ENCODE peak calls at places on chromosomes 16 and 17, in seven cellular contexts. One of them, this sample, is unnamed.

GRCh38 chr17:49488612-49489011 is 6.5 kb upstream of the NGFR start:
- DNase-seq in CD4-positive, alpha-beta T cell: no peak
- DNase-seq in thyroid gland: no peak
- DNase-seq in endothelial cell of umbilical vein: no peak
- DNase-seq in cardiac muscle cell: peak; percentile 91
- DNase-seq in upper lobe of right lung: no peak
- DNase-seq in right lobe of liver: no peak
- DNase-seq in this sample: no peak

GRCh38 chr17:56149266-56150036 is 3.8 kb upstream of the ANKFN1 start:
- DNase-seq in upper lobe of right lung: no peak
- DNase-seq in right lobe of liver: no peak
- DNase-seq in cardiac muscle cell: no peak
- DNase-seq in CD4-positive, alpha-beta T cell: no peak
- DNase-seq in endothelial cell of umbilical vein: no peak
- DNase-seq in thyroid gland: no peak
- DNase-seq in this sample: no peak

GRCh38 chr17:68089881-68090280 is 54.3 kb downstream of the KPNA2 start:
- DNase-seq in endothelial cell of umbilical vein: peak; percentile 73
- DNase-seq in upper lobe of right lung: peak; percentile 72
- DNase-seq in cardiac muscle cell: no peak
- DNase-seq in right lobe of liver: no peak
- DNase-seq in thyroid gland: peak; percentile 90
- DNase-seq in CD4-positive, alpha-beta T cell: no peak
- DNase-seq in this sample: peak; percentile 68

GRCh38 chr17:57662644-57663308 is 82.3 kb downstream of the CCDC182 start:
- DNase-seq in thyroid gland: peak; percentile 92
- DNase-seq in CD4-positive, alpha-beta T cell: peak; percentile 17
- DNase-seq in upper lobe of right lung: peak; percentile 95
- DNase-seq in right lobe of liver: peak; percentile 72
- DNase-seq in endothelial cell of umbilical vein: peak; percentile 98
- DNase-seq in cardiac muscle cell: peak; percentile 90
- DNase-seq in this sample: peak; percentile 87

GRCh38 chr17:15470536-15470935 is 3.1 kb upstream of the CDRT4 start:
- DNase-seq in endothelial cell of umbilical vein: no peak
- DNase-seq in right lobe of liver: no peak
- DNase-seq in cardiac muscle cell: no peak
- DNase-seq in thyroid gland: no peak
- DNase-seq in CD4-positive, alpha-beta T cell: no peak
- DNase-seq in upper lobe of right lung: no peak
- DNase-seq in this sample: no peak

GRCh38 chr17:76382803-76383644 is 1.4 kb upstream of the SPHK1 start:
- DNase-seq in right lobe of liver: no peak
- DNase-seq in upper lobe of right lung: peak; percentile 82
- DNase-seq in cardiac muscle cell: peak; percentile 63
- DNase-seq in CD4-positive, alpha-beta T cell: peak; percentile 22
- DNase-seq in thyroid gland: peak; percentile 52
- DNase-seq in endothelial cell of umbilical vein: peak; percentile 74
- DNase-seq in this sample: peak; percentile 32

GRCh38 chr17:21283482-21284318 is 811 bp upstream of the MAP2K3 start:
- DNase-seq in cardiac muscle cell: no peak
- DNase-seq in upper lobe of right lung: no peak
- DNase-seq in thyroid gland: no peak
- DNase-seq in right lobe of liver: peak; percentile 67
- DNase-seq in CD4-positive, alpha-beta T cell: no peak
- DNase-seq in endothelial cell of umbilical vein: no peak
- DNase-seq in this sample: no peak

GRCh38 chr16:25126820-25127232 is 15.3 kb downstream of the LCMT1 start:
- DNase-seq in endothelial cell of umbilical vein: peak; percentile 58
- DNase-seq in thyroid gland: no peak
- DNase-seq in CD4-positive, alpha-beta T cell: no peak
- DNase-seq in right lobe of liver: no peak
- DNase-seq in upper lobe of right lung: no peak
- DNase-seq in cardiac muscle cell: peak; percentile 51
- DNase-seq in this sample: peak; percentile 66

GRCh38 chr16:50509521-50510341 is 38.5 kb upstream of the NKD1 start:
- DNase-seq in cardiac muscle cell: peak; percentile 8
- DNase-seq in thyroid gland: no peak
- DNase-seq in upper lobe of right lung: no peak
- DNase-seq in right lobe of liver: peak; percentile 42
- DNase-seq in CD4-positive, alpha-beta T cell: no peak
- DNase-seq in endothelial cell of umbilical vein: peak; percentile 42
- DNase-seq in this sample: peak; percentile 50
- TF ChIP-seq CTCF in cardiac muscle cell: peak; percentile 77
- TF ChIP-seq CTCF in thyroid gland: no peak
- TF ChIP-seq CTCF in upper lobe of right lung: peak; percentile 64
- TF ChIP-seq CTCF in right lobe of liver: peak; percentile 46
- TF ChIP-seq CTCF in CD4-positive, alpha-beta T cell: peak; percentile 71
- TF ChIP-seq CTCF in endothelial cell of umbilical vein: peak; percentile 69
- TF ChIP-seq CTCF in this sample: no peak

GRCh38 chr16:68468849-68469248 is 20.5 kb upstream of the SMPD3 start:
- DNase-seq in upper lobe of right lung: no peak
- DNase-seq in CD4-positive, alpha-beta T cell: no peak
- DNase-seq in endothelial cell of umbilical vein: no peak
- DNase-seq in cardiac muscle cell: no peak
- DNase-seq in right lobe of liver: no peak
- DNase-seq in thyroid gland: no peak
- DNase-seq in this sample: no peak
- H3K27ac ChIP-seq in upper lobe of right lung: peak overlapping the region; percentile 58
- H3K27ac ChIP-seq in CD4-positive, alpha-beta T cell: no peak overlapping the region
- H3K27ac ChIP-seq in endothelial cell of umbilical vein: no peak overlapping the region
- H3K27ac ChIP-seq in cardiac muscle cell: no peak overlapping the region
- H3K27ac ChIP-seq in right lobe of liver: peak overlapping the region; percentile 74
- H3K27ac ChIP-seq in thyroid gland: no peak overlapping the region
- H3K27ac ChIP-seq in this sample: peak overlapping the region; percentile 71

GRCh38 chr16:3021449-3022207 is 1.5 kb downstream of the TNFRSF12A start:
- DNase-seq in right lobe of liver: peak; percentile 80
- DNase-seq in CD4-positive, alpha-beta T cell: peak; percentile 74
- DNase-seq in endothelial cell of umbilical vein: peak; percentile 65
- DNase-seq in upper lobe of right lung: peak; percentile 93
- DNase-seq in thyroid gland: peak; percentile 88
- DNase-seq in cardiac muscle cell: peak; percentile 92
- DNase-seq in this sample: peak; percentile 93
- TF ChIP-seq CTCF in right lobe of liver: peak; percentile 32
- TF ChIP-seq CTCF in CD4-positive, alpha-beta T cell: peak; percentile 28
- TF ChIP-seq CTCF in endothelial cell of umbilical vein: peak; percentile 30
- TF ChIP-seq CTCF in upper lobe of right lung: peak; percentile 32
- TF ChIP-seq CTCF in thyroid gland: peak; percentile 23
- TF ChIP-seq CTCF in cardiac muscle cell: peak; percentile 38
- TF ChIP-seq CTCF in this sample: peak; percentile 34

GRCh38 chr16:58487566-58488351 is 12.2 kb upstream of the NDRG4 start:
- DNase-seq in upper lobe of right lung: peak; percentile 91
- DNase-seq in thyroid gland: peak; percentile 84
- DNase-seq in cardiac muscle cell: peak; percentile 96
- DNase-seq in endothelial cell of umbilical vein: peak; percentile 75
- DNase-seq in right lobe of liver: peak; percentile 83
- DNase-seq in CD4-positive, alpha-beta T cell: peak; percentile 53
- DNase-seq in this sample: peak; percentile 85

GRCh38 chr16:58481226-58481869 is 18.6 kb upstream of the NDRG4 start:
- DNase-seq in cardiac muscle cell: no peak
- DNase-seq in CD4-positive, alpha-beta T cell: no peak
- DNase-seq in thyroid gland: no peak
- DNase-seq in right lobe of liver: no peak
- DNase-seq in upper lobe of right lung: no peak
- DNase-seq in endothelial cell of umbilical vein: no peak
- DNase-seq in this sample: no peak

GRCh38 chr16:58488531-58488930 is 11.4 kb upstream of the NDRG4 start:
- DNase-seq in cardiac muscle cell: no peak
- DNase-seq in thyroid gland: no peak
- DNase-seq in endothelial cell of umbilical vein: no peak
- DNase-seq in right lobe of liver: no peak
- DNase-seq in upper lobe of right lung: peak; percentile 53
- DNase-seq in CD4-positive, alpha-beta T cell: no peak
- DNase-seq in this sample: no peak

GRCh38 chr16:58481931-58482330 is 18.0 kb upstream of the NDRG4 start:
- DNase-seq in upper lobe of right lung: no peak
- DNase-seq in thyroid gland: no peak
- DNase-seq in endothelial cell of umbilical vein: no peak
- DNase-seq in cardiac muscle cell: no peak
- DNase-seq in right lobe of liver: no peak
- DNase-seq in CD4-positive, alpha-beta T cell: no peak
- DNase-seq in this sample: no peak

DNA sequence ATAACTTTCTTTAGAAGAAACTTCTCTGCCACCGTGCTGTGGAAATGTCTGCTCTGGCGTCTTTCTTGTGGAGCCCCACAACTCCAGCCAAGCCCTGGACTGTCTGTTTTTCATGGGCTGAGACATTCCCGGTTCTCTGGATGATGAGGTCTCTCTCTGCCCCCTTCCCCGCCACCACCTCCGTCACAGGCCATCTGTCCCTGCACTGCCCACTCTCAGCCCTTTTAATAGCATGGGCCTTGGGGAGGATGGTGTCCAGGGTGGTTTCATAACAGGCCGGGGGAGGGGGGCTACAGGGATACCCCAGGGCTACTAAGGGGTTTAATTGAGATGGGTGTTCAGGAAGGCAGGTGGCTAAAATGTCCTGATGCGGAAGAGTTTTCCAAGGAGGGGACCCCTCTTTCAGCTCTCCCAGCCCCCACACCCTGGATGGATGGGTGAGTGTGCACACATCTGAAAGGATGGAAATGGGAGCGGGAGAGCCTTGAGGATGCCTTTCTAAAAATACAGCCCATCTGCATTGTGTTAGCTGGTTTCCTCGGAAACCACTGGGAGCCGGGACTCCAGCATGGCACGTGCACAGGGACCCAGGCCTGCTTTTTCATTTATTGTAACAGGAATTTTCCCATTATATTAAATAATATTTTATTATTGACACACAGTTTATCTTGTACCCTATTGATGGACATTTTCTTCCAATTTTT is 14.6 kb upstream of the NDRG4 start:
- DNase-seq in upper lobe of right lung: no peak
- DNase-seq in cardiac muscle cell: peak; percentile 82
- DNase-seq in right lobe of liver: no peak
- DNase-seq in thyroid gland: no peak
- DNase-seq in CD4-positive, alpha-beta T cell: no peak
- DNase-seq in endothelial cell of umbilical vein: no peak
- DNase-seq in this sample: no peak
- H3K27ac ChIP-seq in upper lobe of right lung: no peak overlapping the region
- H3K27ac ChIP-seq in cardiac muscle cell: peak overlapping the region; percentile 82
- H3K27ac ChIP-seq in right lobe of liver: no peak overlapping the region
- H3K27ac ChIP-seq in thyroid gland: no peak overlapping the region
- H3K27ac ChIP-seq in CD4-positive, alpha-beta T cell: no peak overlapping the region
- H3K27ac ChIP-seq in endothelial cell of umbilical vein: no peak overlapping the region
- H3K27ac ChIP-seq in this sample: no peak overlapping the region

DNA sequence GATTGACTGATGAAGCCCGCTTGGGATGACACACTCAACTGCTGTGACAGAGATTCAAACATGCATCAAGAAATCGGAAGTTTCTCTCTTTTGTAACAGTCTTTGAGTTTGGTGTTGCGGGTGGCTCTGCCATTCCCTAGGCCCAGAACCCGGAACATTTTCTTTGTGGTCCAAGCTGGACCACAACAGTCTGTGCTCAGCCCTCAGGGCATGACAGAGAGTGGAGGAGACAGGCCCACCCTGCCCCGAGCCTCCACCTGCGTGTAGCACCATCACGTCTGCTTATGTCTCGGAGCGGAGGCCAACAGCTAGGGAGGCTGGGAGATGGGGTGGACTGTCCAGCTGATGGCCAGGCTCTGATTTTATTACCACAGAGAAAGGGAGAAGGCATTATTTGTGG is 64.5 kb downstream of the SHISA6 start:
- DNase-seq in endothelial cell of umbilical vein: no peak
- DNase-seq in upper lobe of right lung: no peak
- DNase-seq in right lobe of liver: no peak
- DNase-seq in thyroid gland: no peak
- DNase-seq in CD4-positive, alpha-beta T cell: no peak
- DNase-seq in cardiac muscle cell: no peak
- DNase-seq in this sample: no peak
- TF ChIP-seq CTCF in endothelial cell of umbilical vein: no peak
- TF ChIP-seq CTCF in upper lobe of right lung: no peak
- TF ChIP-seq CTCF in right lobe of liver: no peak
- TF ChIP-seq CTCF in thyroid gland: no peak
- TF ChIP-seq CTCF in CD4-positive, alpha-beta T cell: no peak
- TF ChIP-seq CTCF in cardiac muscle cell: no peak
- TF ChIP-seq CTCF in this sample: no peak

DNA sequence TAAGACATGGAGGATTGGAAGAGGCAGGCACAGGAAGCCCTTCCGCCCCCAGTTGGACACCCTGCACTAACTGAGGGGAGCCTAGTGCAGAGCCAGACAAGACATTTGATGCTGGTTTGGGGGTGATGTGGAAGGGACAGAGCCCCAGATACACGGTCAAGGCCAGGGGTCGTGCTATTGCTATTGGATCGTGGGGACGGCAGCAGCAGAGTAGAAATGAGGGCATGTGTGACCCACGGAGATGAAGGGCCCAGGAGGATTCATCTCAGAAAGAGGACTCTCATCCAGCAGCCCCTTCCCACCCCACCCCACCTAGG is 2.0 kb upstream of the VAMP2 start:
- DNase-seq in thyroid gland: no peak
- DNase-seq in upper lobe of right lung: peak; percentile 51
- DNase-seq in cardiac muscle cell: no peak
- DNase-seq in endothelial cell of umbilical vein: no peak
- DNase-seq in right lobe of liver: no peak
- DNase-seq in CD4-positive, alpha-beta T cell: no peak
- DNase-seq in this sample: no peak
- H3K27ac ChIP-seq in thyroid gland: peak overlapping the region; percentile 98
- H3K27ac ChIP-seq in upper lobe of right lung: peak overlapping the region; percentile 98
- H3K27ac ChIP-seq in cardiac muscle cell: peak overlapping the region; percentile 96
- H3K27ac ChIP-seq in endothelial cell of umbilical vein: no peak overlapping the region
- H3K27ac ChIP-seq in right lobe of liver: peak overlapping the region; percentile 99
- H3K27ac ChIP-seq in CD4-positive, alpha-beta T cell: peak overlapping the region; percentile 94
- H3K27ac ChIP-seq in this sample: peak overlapping the region; percentile 100

DNA sequence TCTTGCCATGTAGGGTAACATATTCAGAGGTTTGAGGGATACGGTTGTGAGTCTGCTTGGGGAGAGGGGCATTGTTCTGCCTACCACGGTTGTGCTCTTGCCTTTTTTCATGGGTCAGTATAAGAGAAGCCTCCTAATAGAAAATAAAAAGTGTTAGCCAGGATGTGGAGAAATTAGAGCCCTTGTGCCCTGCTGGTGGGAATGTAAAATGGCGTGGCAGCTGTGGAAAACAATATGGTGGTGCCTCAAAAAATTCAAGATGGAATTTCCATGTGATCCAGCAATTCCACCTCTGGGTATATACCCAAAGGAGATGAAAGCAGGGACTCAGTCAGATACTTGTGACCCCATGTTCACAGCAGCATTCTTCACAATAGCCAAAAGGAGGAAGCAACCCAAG is 14.2 kb upstream of the LRRC75A start:
- DNase-seq in cardiac muscle cell: no peak
- DNase-seq in CD4-positive, alpha-beta T cell: no peak
- DNase-seq in thyroid gland: no peak
- DNase-seq in endothelial cell of umbilical vein: no peak
- DNase-seq in upper lobe of right lung: no peak
- DNase-seq in right lobe of liver: no peak
- DNase-seq in this sample: no peak
- TF ChIP-seq CTCF in cardiac muscle cell: peak; percentile 21
- TF ChIP-seq CTCF in CD4-positive, alpha-beta T cell: no peak
- TF ChIP-seq CTCF in thyroid gland: no peak
- TF ChIP-seq CTCF in endothelial cell of umbilical vein: no peak
- TF ChIP-seq CTCF in upper lobe of right lung: no peak
- TF ChIP-seq CTCF in right lobe of liver: no peak
- TF ChIP-seq CTCF in this sample: no peak

DNA sequence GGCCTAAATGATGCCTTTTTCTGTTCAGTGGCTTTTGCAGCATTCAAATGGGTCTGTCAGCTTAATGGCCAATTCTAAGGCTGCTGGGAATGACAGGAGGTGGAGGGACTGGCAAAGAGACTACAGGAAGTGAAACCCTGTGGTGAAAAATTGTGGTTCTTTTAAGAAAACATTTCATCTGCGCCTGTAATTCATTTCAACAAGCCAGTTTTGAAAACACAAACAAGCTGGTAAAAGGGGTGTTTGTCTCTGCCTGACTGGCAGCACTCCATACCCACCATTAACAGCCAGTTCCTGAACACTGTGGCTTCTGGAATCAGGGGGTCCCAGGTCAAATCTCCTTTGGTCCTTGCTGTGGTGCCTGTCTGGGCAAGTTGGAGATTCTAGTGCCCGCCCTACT is 3.6 kb upstream of the KDM8 start:
- DNase-seq in cardiac muscle cell: no peak
- DNase-seq in upper lobe of right lung: no peak
- DNase-seq in endothelial cell of umbilical vein: no peak
- DNase-seq in thyroid gland: no peak
- DNase-seq in right lobe of liver: no peak
- DNase-seq in CD4-positive, alpha-beta T cell: peak; percentile 20
- DNase-seq in this sample: no peak
- H3K27ac ChIP-seq in cardiac muscle cell: no peak overlapping the region
- H3K27ac ChIP-seq in upper lobe of right lung: peak overlapping the region; percentile 58
- H3K27ac ChIP-seq in endothelial cell of umbilical vein: no peak overlapping the region
- H3K27ac ChIP-seq in thyroid gland: no peak overlapping the region
- H3K27ac ChIP-seq in right lobe of liver: no peak overlapping the region
- H3K27ac ChIP-seq in CD4-positive, alpha-beta T cell: peak overlapping the region; percentile 23
- H3K27ac ChIP-seq in this sample: peak overlapping the region; percentile 73

This sample was measured in Peyer's patch.